ENCODE peak calls at places on chromosomes 2 and 18, in eight cellular contexts. One of them, this sample, is unnamed.
A peak's percentile ranks its signal among the peaks of the same experiment; 100 is the strongest.

GRCh38 chr2:197969391-197969893 is 165.0 kb downstream of the PLCL1 start:
- DNase-seq in aorta: no peak
- DNase-seq in naive thymus-derived CD4-positive, alpha-beta T cell: no peak
- DNase-seq in GM12878: no peak
- DNase-seq in lower lobe of right lung: no peak
- DNase-seq in heart left ventricle: no peak
- DNase-seq in HepG2: no peak
- DNase-seq in A549: no peak
- DNase-seq in this sample: no peak

GRCh38 chr2:47401789-47402554 is 984 bp upstream of the MSH2 start:
- DNase-seq in aorta: no peak
- DNase-seq in naive thymus-derived CD4-positive, alpha-beta T cell: no peak
- DNase-seq in GM12878: no peak
- DNase-seq in lower lobe of right lung: no peak
- DNase-seq in heart left ventricle: no peak
- DNase-seq in HepG2: no peak
- DNase-seq in A549: no peak
- DNase-seq in this sample: no peak

GRCh38 chr2:218369374-218369773 is 12.7 kb upstream of the SLC11A1 start:
- DNase-seq in aorta: no peak
- DNase-seq in naive thymus-derived CD4-positive, alpha-beta T cell: no peak
- DNase-seq in GM12878: no peak
- DNase-seq in lower lobe of right lung: peak; percentile 64
- DNase-seq in heart left ventricle: no peak
- DNase-seq in HepG2: no peak
- DNase-seq in A549: no peak
- DNase-seq in this sample: peak; percentile 22

GRCh38 chr2:71467180-71467815 is 13.9 kb downstream of the DYSF start:
- DNase-seq in aorta: no peak
- DNase-seq in naive thymus-derived CD4-positive, alpha-beta T cell: no peak
- DNase-seq in GM12878: no peak
- DNase-seq in lower lobe of right lung: no peak
- DNase-seq in heart left ventricle: no peak
- DNase-seq in HepG2: no peak
- DNase-seq in A549: no peak
- DNase-seq in this sample: no peak

GRCh38 chr2:218448934-218449333 is 30.0 kb downstream of the VIL1 start:
- DNase-seq in aorta: no peak
- DNase-seq in naive thymus-derived CD4-positive, alpha-beta T cell: no peak
- DNase-seq in GM12878: no peak
- DNase-seq in lower lobe of right lung: no peak
- DNase-seq in heart left ventricle: no peak
- DNase-seq in HepG2: peak; percentile 86
- DNase-seq in A549: peak; percentile 44
- DNase-seq in this sample: no peak

GRCh38 chr18:12373032-12373770 is 3.8 kb downstream of the AFG3L2 start:
- DNase-seq in aorta: no peak
- DNase-seq in naive thymus-derived CD4-positive, alpha-beta T cell: no peak
- DNase-seq in GM12878: no peak
- DNase-seq in lower lobe of right lung: no peak
- DNase-seq in heart left ventricle: no peak
- DNase-seq in HepG2: no peak
- DNase-seq in A549: no peak
- DNase-seq in this sample: no peak

GRCh38 chr18:78136986-78137385 is 842.6 kb upstream of the SALL3 start:
- DNase-seq in aorta: no peak
- DNase-seq in naive thymus-derived CD4-positive, alpha-beta T cell: no peak
- DNase-seq in GM12878: no peak
- DNase-seq in lower lobe of right lung: no peak
- DNase-seq in heart left ventricle: no peak
- DNase-seq in HepG2: no peak
- DNase-seq in A549: no peak
- DNase-seq in this sample: no peak

GRCh38 chr2:38997784-38998183 is 108.1 kb downstream of the ARHGEF33 start:
- DNase-seq in aorta: no peak
- DNase-seq in naive thymus-derived CD4-positive, alpha-beta T cell: no peak
- DNase-seq in GM12878: no peak
- DNase-seq in lower lobe of right lung: no peak
- DNase-seq in heart left ventricle: no peak
- DNase-seq in HepG2: peak; percentile 14
- DNase-seq in A549: peak; percentile 19
- DNase-seq in this sample: no peak

GRCh38 chr2:137333386-137333972 is 568.1 kb downstream of the THSD7B start:
- DNase-seq in aorta: no peak
- DNase-seq in naive thymus-derived CD4-positive, alpha-beta T cell: no peak
- DNase-seq in GM12878: peak; percentile 1
- DNase-seq in lower lobe of right lung: no peak
- DNase-seq in heart left ventricle: no peak
- DNase-seq in HepG2: no peak
- DNase-seq in A549: no peak
- DNase-seq in this sample: no peak

GRCh38 chr2:3343012-3343411 is 34.6 kb downstream of the EIPR1 start:
- DNase-seq in aorta: no peak
- DNase-seq in naive thymus-derived CD4-positive, alpha-beta T cell: no peak
- DNase-seq in GM12878: no peak
- DNase-seq in lower lobe of right lung: no peak
- DNase-seq in heart left ventricle: no peak
- DNase-seq in HepG2: no peak
- DNase-seq in A549: no peak
- DNase-seq in this sample: no peak

GRCh38 chr18:31237142-31237541 is 74.5 kb upstream of the DSC1 start:
- DNase-seq in aorta: no peak
- DNase-seq in naive thymus-derived CD4-positive, alpha-beta T cell: no peak
- DNase-seq in GM12878: no peak
- DNase-seq in lower lobe of right lung: no peak
- DNase-seq in heart left ventricle: no peak
- DNase-seq in HepG2: no peak
- DNase-seq in A549: no peak
- DNase-seq in this sample: no peak

GRCh38 chr2:38120829-38121228 is 44.9 kb upstream of the CYP1B1 start:
- DNase-seq in aorta: no peak
- DNase-seq in naive thymus-derived CD4-positive, alpha-beta T cell: no peak
- DNase-seq in GM12878: no peak
- DNase-seq in lower lobe of right lung: no peak
- DNase-seq in heart left ventricle: no peak
- DNase-seq in HepG2: no peak
- DNase-seq in A549: no peak
- DNase-seq in this sample: no peak

GRCh38 chr2:113167115-113167932 is 6.4 kb upstream of the PSD4 start:
- DNase-seq in aorta: no peak
- DNase-seq in naive thymus-derived CD4-positive, alpha-beta T cell: peak; percentile 38
- DNase-seq in GM12878: no peak
- DNase-seq in lower lobe of right lung: peak; percentile 77
- DNase-seq in heart left ventricle: no peak
- DNase-seq in HepG2: peak; percentile 93
- DNase-seq in A549: no peak
- DNase-seq in this sample: peak; percentile 83

GRCh38 chr2:74381751-74382150 is 1.6 kb upstream of the DCTN1 start:
- DNase-seq in aorta: no peak
- DNase-seq in naive thymus-derived CD4-positive, alpha-beta T cell: no peak
- DNase-seq in GM12878: no peak
- DNase-seq in lower lobe of right lung: no peak
- DNase-seq in heart left ventricle: no peak
- DNase-seq in HepG2: no peak
- DNase-seq in A549: no peak
- DNase-seq in this sample: no peak

GRCh38 chr2:190069936-190070696 is 7.6 kb upstream of the MSTN start:
- DNase-seq in aorta: no peak
- DNase-seq in naive thymus-derived CD4-positive, alpha-beta T cell: peak; percentile 36
- DNase-seq in GM12878: no peak
- DNase-seq in lower lobe of right lung: no peak
- DNase-seq in heart left ventricle: no peak
- DNase-seq in HepG2: peak; percentile 68
- DNase-seq in A549: peak; percentile 7
- DNase-seq in this sample: no peak

GRCh38 chr2:48248251-48248933 is 281.6 kb upstream of the STON1 start:
- DNase-seq in aorta: no peak
- DNase-seq in naive thymus-derived CD4-positive, alpha-beta T cell: no peak
- DNase-seq in GM12878: peak; percentile 48
- DNase-seq in lower lobe of right lung: no peak
- DNase-seq in heart left ventricle: peak; percentile 32
- DNase-seq in HepG2: peak; percentile 77
- DNase-seq in A549: peak; percentile 70
- DNase-seq in this sample: no peak

GRCh38 chr2:206160124-206160806 is 570 bp downstream of the EEF1B2 start:
- DNase-seq in aorta: no peak
- DNase-seq in naive thymus-derived CD4-positive, alpha-beta T cell: no peak
- DNase-seq in GM12878: no peak
- DNase-seq in lower lobe of right lung: no peak
- DNase-seq in heart left ventricle: no peak
- DNase-seq in HepG2: peak; percentile 12
- DNase-seq in A549: no peak
- DNase-seq in this sample: no peak

GRCh38 chr2:234495801-234496441 is 960 bp downstream of the ARL4C start:
- DNase-seq in aorta: peak; percentile 80
- DNase-seq in naive thymus-derived CD4-positive, alpha-beta T cell: peak; percentile 31
- DNase-seq in GM12878: no peak
- DNase-seq in lower lobe of right lung: peak; percentile 63
- DNase-seq in heart left ventricle: no peak
- DNase-seq in HepG2: no peak
- DNase-seq in A549: no peak
- DNase-seq in this sample: peak; percentile 84
- H3K4me3 ChIP-seq in aorta: peak overlapping the region; percentile 53
- H3K4me3 ChIP-seq in naive thymus-derived CD4-positive, alpha-beta T cell: peak overlapping the region; percentile 95
- H3K4me3 ChIP-seq in GM12878: peak overlapping the region; percentile 68
- H3K4me3 ChIP-seq in lower lobe of right lung: peak overlapping the region; percentile 77
- H3K4me3 ChIP-seq in heart left ventricle: peak overlapping the region; percentile 89
- H3K4me3 ChIP-seq in HepG2: peak overlapping the region; percentile 67
- H3K4me3 ChIP-seq in A549: peak overlapping the region; percentile 77
- H3K4me3 ChIP-seq in this sample: peak overlapping the region; percentile 77

GRCh38 chr18:57427429-57428181 is 7.6 kb upstream of the ONECUT2 start:
- DNase-seq in aorta: peak; percentile 75
- DNase-seq in naive thymus-derived CD4-positive, alpha-beta T cell: no peak
- DNase-seq in GM12878: no peak
- DNase-seq in lower lobe of right lung: no peak
- DNase-seq in heart left ventricle: no peak
- DNase-seq in HepG2: no peak
- DNase-seq in A549: no peak
- DNase-seq in this sample: peak; percentile 68

GRCh38 chr18:57422313-57422872 is 12.8 kb upstream of the ONECUT2 start:
- DNase-seq in aorta: no peak
- DNase-seq in naive thymus-derived CD4-positive, alpha-beta T cell: no peak
- DNase-seq in GM12878: no peak
- DNase-seq in lower lobe of right lung: no peak
- DNase-seq in heart left ventricle: no peak
- DNase-seq in HepG2: peak; percentile 72
- DNase-seq in A549: no peak
- DNase-seq in this sample: no peak

GRCh38 chr18:57426187-57426586 is 9.0 kb upstream of the ONECUT2 start:
- DNase-seq in aorta: no peak
- DNase-seq in naive thymus-derived CD4-positive, alpha-beta T cell: no peak
- DNase-seq in GM12878: no peak
- DNase-seq in lower lobe of right lung: no peak
- DNase-seq in heart left ventricle: no peak
- DNase-seq in HepG2: no peak
- DNase-seq in A549: no peak
- DNase-seq in this sample: no peak

GRCh38 chr18:57423821-57424220 is 11.4 kb upstream of the ONECUT2 start:
- DNase-seq in aorta: no peak
- DNase-seq in naive thymus-derived CD4-positive, alpha-beta T cell: no peak
- DNase-seq in GM12878: no peak
- DNase-seq in lower lobe of right lung: no peak
- DNase-seq in heart left ventricle: no peak
- DNase-seq in HepG2: peak; percentile 60
- DNase-seq in A549: no peak
- DNase-seq in this sample: no peak

GRCh38 chr18:57425096-57425495 is 10.1 kb upstream of the ONECUT2 start:
- DNase-seq in aorta: no peak
- DNase-seq in naive thymus-derived CD4-positive, alpha-beta T cell: no peak
- DNase-seq in GM12878: no peak
- DNase-seq in lower lobe of right lung: no peak
- DNase-seq in heart left ventricle: no peak
- DNase-seq in HepG2: no peak
- DNase-seq in A549: no peak
- DNase-seq in this sample: no peak
- H3K9me3 ChIP-seq in aorta: peaks cover 8% of the 10 kb centered on the region
- H3K9me3 ChIP-seq in naive thymus-derived CD4-positive, alpha-beta T cell: no peaks in the 10 kb centered on the region
- H3K9me3 ChIP-seq in GM12878: peaks cover 19% of the 10 kb centered on the region
- H3K9me3 ChIP-seq in lower lobe of right lung: no peaks in the 10 kb centered on the region
- H3K9me3 ChIP-seq in heart left ventricle: peaks cover 31% of the 10 kb centered on the region
- H3K9me3 ChIP-seq in HepG2: no peaks in the 10 kb centered on the region
- H3K9me3 ChIP-seq in A549: peaks cover 6% of the 10 kb centered on the region
- H3K9me3 ChIP-seq in this sample: peaks cover 4% of the 10 kb centered on the region

DNA sequence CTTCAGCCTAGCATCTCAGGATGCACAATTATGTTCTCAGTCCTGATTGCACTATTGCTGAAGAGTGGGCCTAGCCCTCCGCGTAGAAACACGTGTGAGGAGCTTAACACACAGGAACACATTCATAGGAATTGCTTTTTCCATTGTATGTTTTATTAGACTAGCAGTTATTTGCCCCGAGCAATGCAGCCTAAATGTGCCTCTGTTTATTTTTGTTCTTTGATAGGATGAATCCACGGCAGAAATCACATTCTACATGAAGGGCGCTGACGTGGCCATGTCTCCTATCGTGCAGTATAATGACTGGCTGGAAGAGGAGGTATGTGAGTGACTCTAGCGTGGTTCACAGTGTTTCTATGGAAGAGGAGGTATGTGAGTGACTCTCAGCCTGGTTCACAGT is 65.9 kb upstream of the NFATC1 start:
- DNase-seq in aorta: no peak
- DNase-seq in naive thymus-derived CD4-positive, alpha-beta T cell: no peak
- DNase-seq in GM12878: no peak
- DNase-seq in lower lobe of right lung: no peak
- DNase-seq in heart left ventricle: no peak
- DNase-seq in HepG2: no peak
- DNase-seq in A549: no peak
- DNase-seq in this sample: no peak
- H3K4me1 ChIP-seq in aorta: no peaks in the 10 kb centered on the region
- H3K4me1 ChIP-seq in naive thymus-derived CD4-positive, alpha-beta T cell: no peaks in the 10 kb centered on the region
- H3K4me1 ChIP-seq in GM12878: no peaks in the 10 kb centered on the region
- H3K4me1 ChIP-seq in lower lobe of right lung: no peaks in the 10 kb centered on the region
- H3K4me1 ChIP-seq in heart left ventricle: no peaks in the 10 kb centered on the region
- H3K4me1 ChIP-seq in HepG2: no peaks in the 10 kb centered on the region
- H3K4me1 ChIP-seq in A549: no peaks in the 10 kb centered on the region
- H3K4me1 ChIP-seq in this sample: no peaks in the 10 kb centered on the region

GRCh38 chr2:25557179-25558036 is 116.0 kb downstream of the DTNB start:
- DNase-seq in aorta: no peak
- DNase-seq in naive thymus-derived CD4-positive, alpha-beta T cell: no peak
- DNase-seq in GM12878: peak; percentile 34
- DNase-seq in lower lobe of right lung: no peak
- DNase-seq in heart left ventricle: no peak
- DNase-seq in HepG2: no peak
- DNase-seq in A549: no peak
- DNase-seq in this sample: no peak
- H3K4me3 ChIP-seq in aorta: no peak overlapping the region
- H3K4me3 ChIP-seq in naive thymus-derived CD4-positive, alpha-beta T cell: no peak overlapping the region
- H3K4me3 ChIP-seq in GM12878: peak overlapping the region; percentile 20
- H3K4me3 ChIP-seq in lower lobe of right lung: no peak overlapping the region
- H3K4me3 ChIP-seq in heart left ventricle: no peak overlapping the region
- H3K4me3 ChIP-seq in HepG2: no peak overlapping the region
- H3K4me3 ChIP-seq in A549: no peak overlapping the region
- H3K4me3 ChIP-seq in this sample: no peak overlapping the region

This sample was measured in kidney.